ENCODE peak calls at places on chromosomes 3 and 15, in six cellular contexts. One of them, this sample, is unnamed.
A peak's percentile ranks its signal among the peaks of the same experiment; 100 is the strongest.

GRCh38 chr15:43511012-43511885 is 6.2 kb upstream of the MAP1A start:
- DNase-seq in activated T-helper 1 cell treated with Interleukin-2 at 50 U/mL for 16 hours: no peak
- DNase-seq in dorsolateral prefrontal cortex: peak; percentile 52
- DNase-seq in HEK293T: no peak
- DNase-seq in caudate nucleus: peak; percentile 63
- DNase-seq in Right ventricle myocardium inferior: no peak
- DNase-seq in this sample: peak; percentile 61

GRCh38 chr3:155805204-155805801 is 775 bp downstream of the C3orf33 start:
- DNase-seq in activated T-helper 1 cell treated with Interleukin-2 at 50 U/mL for 16 hours: peak; percentile 0
- DNase-seq in dorsolateral prefrontal cortex: no peak
- DNase-seq in HEK293T: no peak
- DNase-seq in caudate nucleus: no peak
- DNase-seq in Right ventricle myocardium inferior: no peak
- DNase-seq in this sample: peak; percentile 5

GRCh38 chr3:183697610-183698317 is at the start of gene YEATS2:
- DNase-seq in activated T-helper 1 cell treated with Interleukin-2 at 50 U/mL for 16 hours: peak; percentile 59
- DNase-seq in dorsolateral prefrontal cortex: peak; percentile 36
- DNase-seq in HEK293T: peak; percentile 83
- DNase-seq in caudate nucleus: peak; percentile 79
- DNase-seq in Right ventricle myocardium inferior: peak; percentile 81
- DNase-seq in this sample: peak; percentile 86

GRCh38 chr3:44554626-44555592 is at the start of gene ZKSCAN7:
- DNase-seq in activated T-helper 1 cell treated with Interleukin-2 at 50 U/mL for 16 hours: peak; percentile 27
- DNase-seq in dorsolateral prefrontal cortex: peak; percentile 65
- DNase-seq in HEK293T: no peak
- DNase-seq in caudate nucleus: peak; percentile 63
- DNase-seq in Right ventricle myocardium inferior: peak; percentile 78
- DNase-seq in this sample: peak; percentile 73

GRCh38 chr3:148077318-148077923 is 620.3 kb upstream of the AGTR1 start:
- DNase-seq in activated T-helper 1 cell treated with Interleukin-2 at 50 U/mL for 16 hours: no peak
- DNase-seq in dorsolateral prefrontal cortex: no peak
- DNase-seq in HEK293T: no peak
- DNase-seq in caudate nucleus: no peak
- DNase-seq in Right ventricle myocardium inferior: no peak
- DNase-seq in this sample: peak; percentile 36

GRCh38 chr15:83913034-83913632 is 259.2 kb downstream of the ADAMTSL3 start:
- DNase-seq in activated T-helper 1 cell treated with Interleukin-2 at 50 U/mL for 16 hours: no peak
- DNase-seq in dorsolateral prefrontal cortex: no peak
- DNase-seq in HEK293T: no peak
- DNase-seq in caudate nucleus: no peak
- DNase-seq in Right ventricle myocardium inferior: no peak
- DNase-seq in this sample: no peak

GRCh38 chr15:60337069-60337468 is 60.7 kb downstream of the ANXA2 start:
- DNase-seq in activated T-helper 1 cell treated with Interleukin-2 at 50 U/mL for 16 hours: no peak
- DNase-seq in dorsolateral prefrontal cortex: no peak
- DNase-seq in HEK293T: no peak
- DNase-seq in caudate nucleus: no peak
- DNase-seq in Right ventricle myocardium inferior: no peak
- DNase-seq in this sample: no peak

GRCh38 chr15:97904196-97904572 is 56.3 kb upstream of the ARRDC4 start:
- DNase-seq in activated T-helper 1 cell treated with Interleukin-2 at 50 U/mL for 16 hours: no peak
- DNase-seq in dorsolateral prefrontal cortex: peak; percentile 63
- DNase-seq in HEK293T: peak; percentile 90
- DNase-seq in caudate nucleus: peak; percentile 47
- DNase-seq in Right ventricle myocardium inferior: peak; percentile 88
- DNase-seq in this sample: peak; percentile 91

GRCh38 chr3:75978686-75979085 is 193.3 kb upstream of the ZNF717 start:
- DNase-seq in activated T-helper 1 cell treated with Interleukin-2 at 50 U/mL for 16 hours: no peak
- DNase-seq in dorsolateral prefrontal cortex: no peak
- DNase-seq in HEK293T: no peak
- DNase-seq in caudate nucleus: no peak
- DNase-seq in Right ventricle myocardium inferior: no peak
- DNase-seq in this sample: no peak

GRCh38 chr3:43531835-43532234 is 90.0 kb downstream of the ANO10 start:
- DNase-seq in activated T-helper 1 cell treated with Interleukin-2 at 50 U/mL for 16 hours: no peak
- DNase-seq in dorsolateral prefrontal cortex: no peak
- DNase-seq in HEK293T: no peak
- DNase-seq in caudate nucleus: no peak
- DNase-seq in Right ventricle myocardium inferior: no peak
- DNase-seq in this sample: no peak

GRCh38 chr3:57079221-57079831 is 18.9 kb downstream of the SPATA12 start:
- DNase-seq in activated T-helper 1 cell treated with Interleukin-2 at 50 U/mL for 16 hours: no peak
- DNase-seq in dorsolateral prefrontal cortex: no peak
- DNase-seq in HEK293T: peak; percentile 81
- DNase-seq in caudate nucleus: no peak
- DNase-seq in Right ventricle myocardium inferior: peak; percentile 73
- DNase-seq in this sample: peak; percentile 81

GRCh38 chr3:56131976-56132590 is 336.2 kb downstream of the ERC2 start:
- DNase-seq in activated T-helper 1 cell treated with Interleukin-2 at 50 U/mL for 16 hours: no peak
- DNase-seq in dorsolateral prefrontal cortex: peak; percentile 57
- DNase-seq in HEK293T: peak; percentile 15
- DNase-seq in caudate nucleus: peak; percentile 35
- DNase-seq in Right ventricle myocardium inferior: no peak
- DNase-seq in this sample: no peak

GRCh38 chr15:36117394-36117793 is 462.0 kb upstream of the CDIN1 start:
- DNase-seq in activated T-helper 1 cell treated with Interleukin-2 at 50 U/mL for 16 hours: no peak
- DNase-seq in dorsolateral prefrontal cortex: no peak
- DNase-seq in HEK293T: no peak
- DNase-seq in caudate nucleus: no peak
- DNase-seq in Right ventricle myocardium inferior: no peak
- DNase-seq in this sample: no peak

GRCh38 chr15:85624241-85624855 is 170.4 kb downstream of the KLHL25 start:
- DNase-seq in activated T-helper 1 cell treated with Interleukin-2 at 50 U/mL for 16 hours: no peak
- DNase-seq in dorsolateral prefrontal cortex: no peak
- DNase-seq in HEK293T: no peak
- DNase-seq in caudate nucleus: no peak
- DNase-seq in Right ventricle myocardium inferior: no peak
- DNase-seq in this sample: no peak

GRCh38 chr3:19931767-19932188 is 2.2 kb downstream of the EFHB start:
- DNase-seq in activated T-helper 1 cell treated with Interleukin-2 at 50 U/mL for 16 hours: no peak
- DNase-seq in dorsolateral prefrontal cortex: no peak
- DNase-seq in HEK293T: no peak
- DNase-seq in caudate nucleus: no peak
- DNase-seq in Right ventricle myocardium inferior: no peak
- DNase-seq in this sample: no peak

GRCh38 chr15:48630245-48630644 is 15.3 kb downstream of the FBN1 start:
- DNase-seq in activated T-helper 1 cell treated with Interleukin-2 at 50 U/mL for 16 hours: no peak
- DNase-seq in dorsolateral prefrontal cortex: no peak
- DNase-seq in HEK293T: no peak
- DNase-seq in caudate nucleus: no peak
- DNase-seq in Right ventricle myocardium inferior: no peak
- DNase-seq in this sample: no peak

GRCh38 chr15:83053151-83053550 is 13.9 kb downstream of the BTBD1 start:
- DNase-seq in activated T-helper 1 cell treated with Interleukin-2 at 50 U/mL for 16 hours: no peak
- DNase-seq in dorsolateral prefrontal cortex: no peak
- DNase-seq in HEK293T: no peak
- DNase-seq in caudate nucleus: no peak
- DNase-seq in Right ventricle myocardium inferior: no peak
- DNase-seq in this sample: no peak

GRCh38 chr15:69059170-69059943 is 44.9 kb downstream of the NOX5 start:
- DNase-seq in activated T-helper 1 cell treated with Interleukin-2 at 50 U/mL for 16 hours: peak; percentile 56
- DNase-seq in dorsolateral prefrontal cortex: peak; percentile 95
- DNase-seq in HEK293T: peak; percentile 94
- DNase-seq in caudate nucleus: peak; percentile 83
- DNase-seq in Right ventricle myocardium inferior: peak; percentile 89
- DNase-seq in this sample: peak; percentile 95

GRCh38 chr3:115785782-115786181 is 162.5 kb downstream of the GAP43 start:
- DNase-seq in activated T-helper 1 cell treated with Interleukin-2 at 50 U/mL for 16 hours: no peak
- DNase-seq in dorsolateral prefrontal cortex: no peak
- DNase-seq in HEK293T: no peak
- DNase-seq in caudate nucleus: no peak
- DNase-seq in Right ventricle myocardium inferior: no peak
- DNase-seq in this sample: no peak

GRCh38 chr3:143657391-143657790 is 190.9 kb downstream of the SLC9A9 start:
- DNase-seq in activated T-helper 1 cell treated with Interleukin-2 at 50 U/mL for 16 hours: no peak
- DNase-seq in dorsolateral prefrontal cortex: no peak
- DNase-seq in HEK293T: no peak
- DNase-seq in caudate nucleus: no peak
- DNase-seq in Right ventricle myocardium inferior: no peak
- DNase-seq in this sample: no peak

GRCh38 chr3:184505053-184505452 is 56.5 kb upstream of the EPHB3 start:
- DNase-seq in activated T-helper 1 cell treated with Interleukin-2 at 50 U/mL for 16 hours: no peak
- DNase-seq in dorsolateral prefrontal cortex: no peak
- DNase-seq in HEK293T: no peak
- DNase-seq in caudate nucleus: no peak
- DNase-seq in Right ventricle myocardium inferior: no peak
- DNase-seq in this sample: no peak

GRCh38 chr15:92968926-92969664 is 69.0 kb downstream of the CHD2 start:
- DNase-seq in activated T-helper 1 cell treated with Interleukin-2 at 50 U/mL for 16 hours: no peak
- DNase-seq in dorsolateral prefrontal cortex: no peak
- DNase-seq in HEK293T: peak; percentile 10
- DNase-seq in caudate nucleus: no peak
- DNase-seq in Right ventricle myocardium inferior: no peak
- DNase-seq in this sample: no peak

GRCh38 chr3:53547327-53547726 is 52.9 kb downstream of the CACNA1D start:
- DNase-seq in activated T-helper 1 cell treated with Interleukin-2 at 50 U/mL for 16 hours: no peak
- DNase-seq in dorsolateral prefrontal cortex: no peak
- DNase-seq in HEK293T: no peak
- DNase-seq in caudate nucleus: no peak
- DNase-seq in Right ventricle myocardium inferior: no peak
- DNase-seq in this sample: no peak

GRCh38 chr15:71195242-71195641 is 80.0 kb downstream of the THSD4 start:
- DNase-seq in activated T-helper 1 cell treated with Interleukin-2 at 50 U/mL for 16 hours: no peak
- DNase-seq in dorsolateral prefrontal cortex: no peak
- DNase-seq in HEK293T: no peak
- DNase-seq in caudate nucleus: no peak
- DNase-seq in Right ventricle myocardium inferior: no peak
- DNase-seq in this sample: peak; percentile 37

GRCh38 chr15:35616436-35617271 is 70.7 kb upstream of the DPH6 start:
- DNase-seq in activated T-helper 1 cell treated with Interleukin-2 at 50 U/mL for 16 hours: no peak
- DNase-seq in dorsolateral prefrontal cortex: no peak
- DNase-seq in HEK293T: no peak
- DNase-seq in caudate nucleus: no peak
- DNase-seq in Right ventricle myocardium inferior: no peak
- DNase-seq in this sample: no peak

GRCh38 chr3:190120161-190121060 is at the start of gene P3H2:
- DNase-seq in activated T-helper 1 cell treated with Interleukin-2 at 50 U/mL for 16 hours: no peak
- DNase-seq in dorsolateral prefrontal cortex: peak; percentile 71
- DNase-seq in HEK293T: peak; percentile 78
- DNase-seq in caudate nucleus: peak; percentile 78
- DNase-seq in Right ventricle myocardium inferior: peak; percentile 87
- DNase-seq in this sample: peak; percentile 95

GRCh38 chr15:66252411-66253295 is 897 bp downstream of the MEGF11 start:
- DNase-seq in activated T-helper 1 cell treated with Interleukin-2 at 50 U/mL for 16 hours: peak; percentile 28
- DNase-seq in dorsolateral prefrontal cortex: no peak
- DNase-seq in HEK293T: peak; percentile 87
- DNase-seq in caudate nucleus: peak; percentile 19
- DNase-seq in Right ventricle myocardium inferior: peak; percentile 71
- DNase-seq in this sample: peak; percentile 87

GRCh38 chr15:73081321-73081958 is 29.2 kb downstream of the NEO1 start:
- DNase-seq in activated T-helper 1 cell treated with Interleukin-2 at 50 U/mL for 16 hours: no peak
- DNase-seq in dorsolateral prefrontal cortex: no peak
- DNase-seq in HEK293T: peak; percentile 16
- DNase-seq in caudate nucleus: no peak
- DNase-seq in Right ventricle myocardium inferior: no peak
- DNase-seq in this sample: peak; percentile 58

GRCh38 chr3:11220230-11220629 is 52.0 kb upstream of the ATG7 start:
- DNase-seq in activated T-helper 1 cell treated with Interleukin-2 at 50 U/mL for 16 hours: no peak
- DNase-seq in dorsolateral prefrontal cortex: no peak
- DNase-seq in HEK293T: no peak
- DNase-seq in caudate nucleus: no peak
- DNase-seq in Right ventricle myocardium inferior: no peak
- DNase-seq in this sample: peak; percentile 33

GRCh38 chr15:73212424-73212823 is 156.3 kb downstream of the HCN4 start:
- DNase-seq in activated T-helper 1 cell treated with Interleukin-2 at 50 U/mL for 16 hours: no peak
- DNase-seq in dorsolateral prefrontal cortex: no peak
- DNase-seq in HEK293T: no peak
- DNase-seq in caudate nucleus: no peak
- DNase-seq in Right ventricle myocardium inferior: no peak
- DNase-seq in this sample: no peak

GRCh38 chr3:127461286-127461685 is 129.2 kb downstream of the TPRA1 start:
- DNase-seq in activated T-helper 1 cell treated with Interleukin-2 at 50 U/mL for 16 hours: no peak
- DNase-seq in dorsolateral prefrontal cortex: no peak
- DNase-seq in HEK293T: no peak
- DNase-seq in caudate nucleus: no peak
- DNase-seq in Right ventricle myocardium inferior: no peak
- DNase-seq in this sample: peak; percentile 72

GRCh38 chr3:22700876-22701275 is 502.3 kb upstream of the UBE2E2 start:
- DNase-seq in activated T-helper 1 cell treated with Interleukin-2 at 50 U/mL for 16 hours: no peak
- DNase-seq in dorsolateral prefrontal cortex: no peak
- DNase-seq in HEK293T: no peak
- DNase-seq in caudate nucleus: no peak
- DNase-seq in Right ventricle myocardium inferior: no peak
- DNase-seq in this sample: no peak

GRCh38 chr15:63331456-63331855 is 50.2 kb downstream of the CA12 start:
- DNase-seq in activated T-helper 1 cell treated with Interleukin-2 at 50 U/mL for 16 hours: no peak
- DNase-seq in dorsolateral prefrontal cortex: no peak
- DNase-seq in HEK293T: no peak
- DNase-seq in caudate nucleus: peak; percentile 47
- DNase-seq in Right ventricle myocardium inferior: no peak
- DNase-seq in this sample: no peak

GRCh38 chr3:67706934-67707333 is 52.5 kb upstream of the SUCLG2 start:
- DNase-seq in activated T-helper 1 cell treated with Interleukin-2 at 50 U/mL for 16 hours: no peak
- DNase-seq in dorsolateral prefrontal cortex: no peak
- DNase-seq in HEK293T: no peak
- DNase-seq in caudate nucleus: no peak
- DNase-seq in Right ventricle myocardium inferior: no peak
- DNase-seq in this sample: no peak

GRCh38 chr3:30231277-30232141 is 374.9 kb upstream of the TGFBR2 start:
- DNase-seq in activated T-helper 1 cell treated with Interleukin-2 at 50 U/mL for 16 hours: no peak
- DNase-seq in dorsolateral prefrontal cortex: no peak
- DNase-seq in HEK293T: no peak
- DNase-seq in caudate nucleus: no peak
- DNase-seq in Right ventricle myocardium inferior: no peak
- DNase-seq in this sample: peak; percentile 20

GRCh38 chr3:169234595-169234994 is 428.9 kb downstream of the MECOM start:
- DNase-seq in activated T-helper 1 cell treated with Interleukin-2 at 50 U/mL for 16 hours: no peak
- DNase-seq in dorsolateral prefrontal cortex: no peak
- DNase-seq in HEK293T: no peak
- DNase-seq in caudate nucleus: no peak
- DNase-seq in Right ventricle myocardium inferior: no peak
- DNase-seq in this sample: no peak

GRCh38 chr15:34583399-34584320 is at the start of gene GOLGA8B:
- DNase-seq in activated T-helper 1 cell treated with Interleukin-2 at 50 U/mL for 16 hours: peak; percentile 72
- DNase-seq in dorsolateral prefrontal cortex: peak; percentile 63
- DNase-seq in HEK293T: peak; percentile 75
- DNase-seq in caudate nucleus: peak; percentile 72
- DNase-seq in Right ventricle myocardium inferior: peak; percentile 79
- DNase-seq in this sample: peak; percentile 95